ENCODE peak calls at places on chromosomes 2 and 18, in eight cellular contexts. V is hepatocyte; E is cardiac muscle cell; M is heart right ventricle; X is CD4-positive, alpha-beta T cell; G is tibial artery; S is GM23248; O is neuronal stem cell. T is an unnamed sample.

GRCh38 chr2:36777272-36777671 is 80.8 kb downstream of the VIT start:
- DNase-seq in V (no peak), E (no peak), M (no peak), X (no peak), G (no peak), S (no peak), O (no peak), T (no peak)

GRCh38 chr2:231707625-231708049 is 688 bp upstream of the PTMA start:
- DNase-seq in V (peak; percentile 70), E (peak; percentile 71), M (peak; percentile 72), X (no peak), G (no peak), S (peak; percentile 54), O (no peak), T (no peak)

GRCh38 chr2:83365476-83365875 is 1093.6 kb downstream of the SUCLG1 start:
- DNase-seq in V (no peak), E (no peak), M (no peak), X (no peak), G (no peak), S (peak; percentile 31), O (no peak), T (no peak)

GRCh38 chr2:176646033-176646615 is 376.9 kb downstream of the MTX2 start:
- DNase-seq in V (no peak), E (no peak), M (no peak), X (no peak), G (no peak), S (no peak), O (no peak), T (no peak)

GRCh38 chr18:32468147-32468845 is 2.4 kb downstream of the GAREM1 start:
- DNase-seq in V (no peak), E (no peak), M (no peak), X (no peak), G (no peak), S (no peak), O (no peak), T (no peak)

GRCh38 chr2:144137705-144138428 is 382.1 kb downstream of the ZEB2 start:
- DNase-seq in V (no peak), E (no peak), M (no peak), X (no peak), G (no peak), S (peak; percentile 61), O (peak; percentile 32), T (no peak)

GRCh38 chr18:36406805-36407204 is 109.3 kb downstream of the FHOD3 start:
- DNase-seq in V (no peak), E (no peak), M (no peak), X (no peak), G (no peak), S (no peak), O (no peak), T (no peak)

GRCh38 chr2:109614715-109615636 is 812 bp downstream of the SOWAHC start:
- DNase-seq in V (peak; percentile 51), E (peak; percentile 45), M (peak; percentile 12), X (no peak), G (peak; percentile 25), S (peak; percentile 62), O (peak; percentile 33), T (no peak)

GRCh38 chr2:86476092-86476491 is 34.9 kb downstream of the KDM3A start:
- DNase-seq in V (no peak), E (peak; percentile 67), M (no peak), X (no peak), G (no peak), S (peak; percentile 84), O (no peak), T (no peak)

GRCh38 chr2:86223682-86224560 is 24.7 kb downstream of the MRPL35 start:
- DNase-seq in V (no peak), E (peak; percentile 26), M (no peak), X (no peak), G (no peak), S (peak; percentile 74), O (no peak), T (no peak)

GRCh38 chr18:28961669-28962228 is 784.8 kb upstream of the CDH2 start:
- DNase-seq in V (peak; percentile 64), E (peak; percentile 36), M (peak; percentile 5), X (no peak), G (no peak), S (peak; percentile 41), O (peak; percentile 50), T (peak; percentile 1)

GRCh38 chr2:106798826-106799552 is 87.0 kb downstream of the ST6GAL2 start:
- DNase-seq in V (no peak), E (no peak), M (no peak), X (no peak), G (no peak), S (peak; percentile 12), O (no peak), T (no peak)

GRCh38 chr18:45920367-45920766 is 46.8 kb downstream of the EPG5 start:
- DNase-seq in V (no peak), E (peak; percentile 89), M (peak; percentile 84), X (no peak), G (peak; percentile 83), S (peak; percentile 93), O (no peak), T (peak; percentile 63)

GRCh38 chr2:124708661-124709060 is 683.6 kb downstream of the CNTNAP5 start:
- DNase-seq in V (no peak), E (no peak), M (no peak), X (no peak), G (no peak), S (no peak), O (no peak), T (no peak)

GRCh38 chr2:42931147-42931817 is 138.9 kb upstream of the HAAO start:
- DNase-seq in V (no peak), E (no peak), M (no peak), X (no peak), G (no peak), S (peak; percentile 53), O (no peak), T (no peak)

GRCh38 chr18:58285731-58286130 is 241.7 kb downstream of the NEDD4L start:
- DNase-seq in V (no peak), E (no peak), M (no peak), X (no peak), G (no peak), S (no peak), O (no peak), T (no peak)

GRCh38 chr18:58290059-58290747 is 246.2 kb downstream of the NEDD4L start:
- DNase-seq in V (no peak), E (no peak), M (no peak), X (no peak), G (no peak), S (peak; percentile 16), O (no peak), T (no peak)

GRCh38 chr18:58288922-58289797 is 245.1 kb downstream of the NEDD4L start:
- DNase-seq in V (peak; percentile 64), E (no peak), M (no peak), X (no peak), G (no peak), S (peak; percentile 55), O (no peak), T (no peak)

GRCh38 chr18:58286793-58287625 is 243.0 kb downstream of the NEDD4L start:
- DNase-seq in V (no peak), E (no peak), M (no peak), X (no peak), G (no peak), S (no peak), O (no peak), T (no peak)

DNA sequence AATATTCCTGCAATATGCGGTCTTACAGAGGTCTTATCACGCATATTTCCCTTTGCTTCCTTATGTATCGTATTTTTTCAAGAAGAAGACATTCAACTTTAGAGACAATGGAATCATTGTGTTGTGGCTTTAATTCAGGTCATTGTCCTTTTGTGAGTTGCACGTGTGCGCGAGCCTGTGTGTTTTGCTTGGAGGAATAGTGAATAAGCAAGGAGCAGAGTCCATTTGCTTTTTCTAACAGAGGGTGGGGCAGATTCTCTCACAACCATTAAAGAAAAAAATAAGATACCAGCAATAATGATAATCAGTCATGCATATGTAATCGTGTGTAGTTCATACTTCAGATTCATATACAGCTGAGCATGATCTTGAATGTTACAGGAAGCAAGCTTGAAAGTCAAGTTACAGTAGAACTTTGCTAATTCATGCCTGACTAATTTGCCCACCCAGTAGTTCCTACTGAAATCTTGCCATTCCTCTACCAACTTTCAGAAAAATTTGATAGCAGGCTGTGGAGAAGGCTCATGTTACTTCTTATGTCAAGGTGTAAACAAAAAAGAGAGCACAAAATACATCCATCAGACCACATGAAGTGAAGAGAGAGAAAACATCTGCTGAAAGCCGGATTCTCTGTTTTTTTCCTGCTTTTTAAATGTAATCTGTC is 243.7 kb downstream of the NEDD4L start:
- DNase-seq in V (peak; percentile 64), E (no peak), M (no peak), X (no peak), G (no peak), S (no peak), O (peak; percentile 14), T (no peak)
- H3K27ac ChIP-seq in V (peak overlapping the region; percentile 96), E (no peak overlapping the region), M (peak overlapping the region; percentile 63), X (no peak overlapping the region), G (no peak overlapping the region), S (no peak overlapping the region), O (no peak overlapping the region), T (peak overlapping the region; percentile 62)

DNA sequence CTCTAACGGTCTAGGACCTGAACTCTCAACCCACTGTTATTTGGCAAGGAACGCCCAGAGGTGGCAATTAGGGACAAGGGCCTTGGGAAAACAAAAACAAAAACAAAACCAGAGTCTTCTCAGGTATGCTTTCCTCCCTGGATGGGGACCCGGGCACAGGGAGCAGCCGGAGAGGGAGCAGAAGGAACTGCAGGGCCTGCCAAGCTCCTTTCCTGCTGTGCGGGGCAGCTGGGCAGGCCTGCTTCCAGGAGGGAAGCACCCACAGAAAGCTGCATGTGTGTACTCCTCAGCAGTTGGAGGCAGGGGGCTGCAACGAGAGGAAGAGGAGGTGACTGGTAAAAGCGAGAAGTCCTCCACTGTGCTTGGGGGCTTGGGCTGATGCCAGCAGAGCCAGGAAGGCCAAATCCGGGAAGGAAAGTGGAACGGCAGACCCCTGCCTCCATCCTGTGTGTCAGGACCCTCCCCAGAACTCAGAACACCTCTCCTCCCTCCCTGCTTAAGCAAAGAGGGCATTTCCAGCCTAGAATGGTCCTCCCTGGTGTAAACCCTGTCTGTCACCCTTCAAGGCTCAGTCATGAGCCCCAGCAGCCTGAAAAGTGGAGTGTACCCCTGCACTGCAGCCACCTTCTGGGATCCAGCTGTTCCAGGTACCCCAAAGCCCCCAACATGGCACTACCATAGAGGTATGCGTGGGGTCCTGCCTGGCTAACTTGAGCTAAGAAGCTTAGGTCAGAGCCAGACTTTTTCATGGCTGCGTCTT is 56.3 kb downstream of the DNMT3A start:
- DNase-seq in V (no peak), E (no peak), M (no peak), X (no peak), G (no peak), S (no peak), O (no peak), T (no peak)
- H3K27ac ChIP-seq in V (no peak overlapping the region), E (no peak overlapping the region), M (peak overlapping the region; percentile 42), X (peak overlapping the region; percentile 80), G (no peak overlapping the region), S (no peak overlapping the region), O (no peak overlapping the region), T (no peak overlapping the region)

DNA sequence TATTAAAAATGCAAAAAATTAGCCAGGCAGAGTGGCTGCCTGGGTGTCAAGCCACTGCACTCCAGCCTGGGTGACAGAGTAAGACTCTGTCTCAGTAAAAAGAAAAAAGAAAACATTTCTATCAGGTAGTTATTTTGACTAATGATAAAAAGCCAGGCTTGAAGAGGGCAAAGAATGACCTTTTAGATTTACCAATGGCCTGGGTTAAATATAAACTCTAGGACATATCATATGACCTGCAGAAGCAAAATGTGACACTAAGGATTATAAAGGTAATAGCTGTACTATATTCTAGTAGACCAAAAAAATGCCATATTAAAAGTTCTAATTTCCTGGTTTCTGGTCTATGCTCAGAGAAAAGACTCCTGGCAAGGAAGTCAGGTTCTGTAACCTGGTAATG is 16.1 kb upstream of the STAMBP start:
- DNase-seq in V (no peak), E (no peak), M (no peak), X (no peak), G (no peak), S (no peak), O (no peak), T (no peak)
- H3K27ac ChIP-seq in V (no peak overlapping the region), E (no peak overlapping the region), M (no peak overlapping the region), X (no peak overlapping the region), G (no peak overlapping the region), S (no peak overlapping the region), O (no peak overlapping the region), T (no peak overlapping the region)

GRCh38 chr2:20419752-20420151 is 27.1 kb upstream of the RHOB start:
- DNase-seq in V (no peak), E (no peak), M (no peak), X (no peak), G (no peak), S (no peak), O (no peak), T (no peak)
- H3K27ac ChIP-seq in V (no peak overlapping the region), E (no peak overlapping the region), M (no peak overlapping the region), X (no peak overlapping the region), G (peak overlapping the region; percentile 78), S (no peak overlapping the region), O (no peak overlapping the region), T (no peak overlapping the region)

T was measured in epithelial cell of prostate.